ENCODE peak calls at places on chromosomes 13 and 19, in seven cellular contexts. T, J, R, X, Y, A and P are unnamed samples.

GRCh38 chr19:7628589-7629311 is 595 bp downstream of the XAB2 start:
- DNase-seq in R (no peak), A (no peak), X (no peak), Y (no peak), J (peak; percentile 5), T (no peak), P (peak; percentile 46)

GRCh38 chr19:43595605-43595998 is 332 bp downstream of the IRGQ start:
- DNase-seq in X (no peak), J (no peak), Y (no peak), A (peak; percentile 28), T (no peak), R (no peak), P (no peak)

GRCh38 chr13:52405767-52406494 is at the start of gene THSD1:
- DNase-seq in T (peak; percentile 62), Y (no peak), A (peak; percentile 24), R (peak; percentile 63), J (peak; percentile 22), X (no peak), P (peak; percentile 57)

GRCh38 chr13:111325941-111326620 is 5.6 kb downstream of the TEX29 start:
- DNase-seq in T (no peak), A (no peak), J (no peak), Y (no peak), R (no peak), X (no peak), P (no peak)

GRCh38 chr19:40807147-40808020 is 8.4 kb downstream of the EGLN2 start:
- DNase-seq in R (no peak), J (peak; percentile 35), A (no peak), X (no peak), Y (no peak), T (no peak), P (no peak)

GRCh38 chr13:86870388-86870966 is 800.7 kb upstream of the SLITRK5 start:
- DNase-seq in T (no peak), X (no peak), R (peak; percentile 22), Y (no peak), A (no peak), J (peak; percentile 61), P (no peak)

GRCh38 chr13:43994999-43995859 is 115.5 kb downstream of the LACC1 start:
- DNase-seq in T (no peak), X (no peak), R (no peak), A (no peak), J (no peak), Y (no peak), P (no peak)

GRCh38 chr19:1855040-1855827 is 7.0 kb upstream of the REXO1 start:
- DNase-seq in T (peak; percentile 65), X (no peak), R (peak; percentile 93), A (peak; percentile 96), J (peak; percentile 82), Y (peak; percentile 83), P (peak; percentile 87)

GRCh38 chr19:44808463-44809371 is at the start of gene BCAM:
- DNase-seq in A (peak; percentile 70), X (no peak), R (peak; percentile 85), J (peak; percentile 69), Y (no peak), T (peak; percentile 64), P (peak; percentile 81)

GRCh38 chr19:50851620-50852019 is 3.1 kb upstream of the KLK3 start:
- DNase-seq in Y (no peak), X (no peak), T (no peak), A (no peak), R (no peak), J (no peak), P (no peak)

GRCh38 chr13:23558675-23559536 is 11.3 kb upstream of the TNFRSF19 start:
- DNase-seq in R (peak; percentile 96), J (peak; percentile 96), Y (no peak), T (peak; percentile 92), X (peak; percentile 75), A (no peak), P (no peak)

GRCh38 chr19:46859637-46860124 is 1.1 kb upstream of the ARHGAP35 start:
- DNase-seq in J (peak; percentile 87), Y (no peak), A (peak; percentile 62), X (no peak), R (peak; percentile 80), T (no peak), P (no peak)

GRCh38 chr13:39349391-39349790 is 253.6 kb downstream of the LHFPL6 start:
- DNase-seq in J (no peak), Y (no peak), X (no peak), R (no peak), T (peak; percentile 8), A (no peak), P (no peak)

GRCh38 chr13:113565526-113566226 is 18.9 kb upstream of the TFDP1 start:
- DNase-seq in T (no peak), R (no peak), X (no peak), J (no peak), A (peak; percentile 3), Y (no peak), P (no peak)

GRCh38 chr19:17079710-17080440 is 4.3 kb downstream of the MYO9B start:
- DNase-seq in A (peak; percentile 75), J (peak; percentile 98), X (peak; percentile 95), R (peak; percentile 97), Y (peak; percentile 50), T (peak; percentile 99), P (no peak)

GRCh38 chr13:105572401-105572800 is 963.1 kb downstream of the EFNB2 start:
- DNase-seq in R (no peak), J (peak; percentile 34), A (no peak), T (peak; percentile 46), X (no peak), Y (no peak), P (no peak)

GRCh38 chr13:112055417-112056206 is 11.3 kb upstream of the SOX1 start:
- DNase-seq in Y (no peak), X (no peak), T (no peak), A (no peak), R (no peak), J (no peak), P (no peak)

GRCh38 chr13:78029891-78030290 is 111.3 kb upstream of the EDNRB start:
- DNase-seq in A (no peak), J (no peak), T (no peak), Y (no peak), R (no peak), X (no peak), P (no peak)

GRCh38 chr13:20161275-20161950 is 561 bp upstream of the GJA3 start:
- DNase-seq in J (no peak), A (peak; percentile 39), X (no peak), Y (peak; percentile 16), T (no peak), R (no peak), P (peak; percentile 59)

GRCh38 chr19:44657211-44657921 is 13.7 kb downstream of the PVR start:
- DNase-seq in J (peak; percentile 77), Y (peak; percentile 55), T (peak; percentile 45), A (peak; percentile 63), X (no peak), R (peak; percentile 83), P (peak; percentile 82)

GRCh38 chr13:43573787-43574562 is 212.8 kb downstream of the ENOX1 start:
- DNase-seq in Y (no peak), J (peak; percentile 58), X (no peak), R (peak; percentile 47), T (peak; percentile 28), A (no peak), P (no peak)

GRCh38 chr13:30715357-30715756 is 20.0 kb upstream of the ALOX5AP start:
- DNase-seq in X (no peak), T (no peak), J (no peak), Y (no peak), R (no peak), A (no peak), P (no peak)

GRCh38 chr13:53719281-53719680 is 690.7 kb downstream of the OLFM4 start:
- DNase-seq in A (no peak), T (no peak), R (no peak), Y (no peak), J (no peak), X (no peak), P (no peak)

GRCh38 chr13:29522044-29522685 is 73.3 kb downstream of the SLC7A1 start:
- DNase-seq in R (peak; percentile 97), T (peak; percentile 91), J (peak; percentile 98), X (peak; percentile 95), Y (no peak), A (no peak), P (no peak)

GRCh38 chr19:292281-292884 is 1.2 kb upstream of the PLPP2 start:
- DNase-seq in A (no peak), T (no peak), X (no peak), R (no peak), J (no peak), Y (no peak), P (no peak)

DNA sequence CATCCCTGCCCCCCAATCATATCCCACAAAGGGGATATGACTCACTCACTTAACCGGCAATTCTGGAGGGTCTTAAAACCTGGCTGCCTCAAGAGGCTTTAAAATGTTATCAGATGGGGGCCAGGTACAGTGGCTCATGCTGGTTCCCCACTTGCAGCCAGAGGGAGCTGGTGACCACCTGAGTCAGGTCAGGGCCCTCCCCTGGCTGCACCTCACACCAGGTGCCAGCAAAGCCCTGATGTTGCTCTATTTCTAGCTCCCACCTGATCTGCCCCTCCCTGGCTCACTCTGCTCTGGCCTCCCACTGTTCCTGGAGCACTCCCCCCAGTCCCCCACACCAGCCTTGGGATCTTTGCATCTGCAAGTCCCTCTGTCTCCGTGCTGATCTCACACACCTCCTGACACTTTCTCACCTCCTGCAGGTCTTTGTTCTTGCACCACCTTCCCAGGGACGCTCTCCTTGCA is 14.2 kb downstream of the HPN start:
- DNase-seq in T (no peak), A (no peak), R (no peak), X (no peak), Y (no peak), J (no peak), P (no peak)
- TF ChIP-seq CTCF in T (no peak), A (peak; percentile 12), R (no peak), X (no peak), Y (no peak), J (peak; percentile 33), P (peak; percentile 34)

DNA sequence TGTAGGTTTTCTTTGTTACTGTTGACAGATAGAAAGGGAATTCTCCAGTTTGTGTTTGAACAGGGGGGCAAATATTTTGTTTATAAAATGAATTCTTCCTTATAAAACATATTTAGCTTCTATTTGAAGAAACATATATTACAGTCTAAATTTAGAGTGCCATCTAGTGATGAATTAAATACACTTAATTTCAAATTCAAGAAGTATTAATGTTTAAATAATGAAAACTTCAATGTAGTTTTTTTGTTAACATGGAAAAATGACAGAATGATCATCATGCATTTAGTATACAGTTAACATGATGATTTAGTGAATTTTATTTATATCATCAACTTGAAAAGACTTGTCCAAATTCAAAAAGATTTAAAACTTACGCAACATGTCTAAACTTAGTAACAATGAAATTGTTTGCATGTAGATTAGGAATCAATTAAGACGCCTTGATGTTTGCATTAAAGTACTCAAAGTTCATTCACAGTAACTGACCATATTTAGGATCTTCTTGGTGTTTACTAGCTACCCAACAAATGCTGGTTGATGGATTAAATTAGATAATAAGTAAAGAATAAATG is 765.9 kb upstream of the SLITRK1 start:
- DNase-seq in X (no peak), Y (no peak), R (peak; percentile 8), J (no peak), T (no peak), A (no peak), P (no peak)
- TF ChIP-seq CTCF in X (no peak), Y (no peak), R (peak; percentile 2), J (no peak), T (no peak), A (no peak), P (no peak)

GRCh38 chr19:19732579-19733501 is at the start of gene ZNF14:
- DNase-seq in A (peak; percentile 95), Y (peak; percentile 85), T (peak; percentile 90), R (peak; percentile 94), J (peak; percentile 95), X (peak; percentile 61), P (peak; percentile 91)
- TF ChIP-seq CTCF in A (peak; percentile 12), Y (no peak), T (peak; percentile 34), R (peak; percentile 16), J (peak; percentile 23), X (peak; percentile 30), P (no peak)

GRCh38 chr19:37114001-37114400 is 35.8 kb downstream of the ZNF420 start:
- DNase-seq in J (no peak), T (no peak), Y (no peak), A (no peak), X (no peak), R (no peak), P (no peak)
- TF ChIP-seq CTCF in J (peak; percentile 19), T (peak; percentile 8), Y (peak; percentile 16), A (no peak), X (no peak), R (peak; percentile 15), P (no peak)